ENCODE peak calls at places on chromosomes 16 and 17, in four cellular contexts. I is suprapubic skin, B is thoracic aorta, N is keratinocyte. H is an unnamed sample.

GRCh38 chr17:29154516-29155234 is 25.5 kb downstream of the MYO18A start:
- DNase-seq in I (no peak), B (no peak), N (no peak), H (no peak)

GRCh38 chr17:30333503-30334240 is at the start of gene TMIGD1:
- DNase-seq in I (no peak), B (no peak), N (no peak), H (no peak)

GRCh38 chr17:61593404-61593803 is 2.4 kb upstream of the NACA2 start:
- DNase-seq in I (no peak), B (no peak), N (no peak), H (no peak)

GRCh38 chr17:82647593-82648164 is 565 bp downstream of the WDR45B start:
- DNase-seq in I (peak; percentile 82), B (no peak), N (no peak), H (no peak)

GRCh38 chr17:14261406-14261805 is 24.7 kb upstream of the CDRT15 start:
- DNase-seq in I (no peak), B (no peak), N (no peak), H (no peak)

GRCh38 chr16:56357765-56358322 is 67.5 kb downstream of the AMFR start:
- DNase-seq in I (peak; percentile 56), B (no peak), N (no peak), H (no peak)

GRCh38 chr17:55167024-55167721 is 97.6 kb upstream of the HLF start:
- DNase-seq in I (no peak), B (no peak), N (no peak), H (no peak)

GRCh38 chr16:84054916-84055315 is 12.3 kb upstream of the SLC38A8 start:
- DNase-seq in I (no peak), B (no peak), N (no peak), H (peak; percentile 50)

GRCh38 chr16:89413811-89414585 is 76.4 kb downstream of the ANKRD11 start:
- DNase-seq in I (no peak), B (no peak), N (no peak), H (no peak)

GRCh38 chr16:3212006-3212405 is 23.0 kb downstream of the ZNF200 start:
- DNase-seq in I (no peak), B (no peak), N (no peak), H (no peak)

GRCh38 chr16:59478806-59479205 is 744.7 kb upstream of the GOT2 start:
- DNase-seq in I (no peak), B (no peak), N (no peak), H (no peak)

GRCh38 chr16:88536510-88536909 is 33.7 kb upstream of the ZC3H18 start:
- DNase-seq in I (no peak), B (no peak), N (no peak), H (no peak)

GRCh38 chr17:58092797-58093385 is 9.7 kb downstream of the DYNLL2 start:
- DNase-seq in I (no peak), B (no peak), N (no peak), H (no peak)

GRCh38 chr16:70572926-70573270 is 49.3 kb downstream of the SF3B3 start:
- DNase-seq in I (no peak), B (no peak), N (no peak), H (no peak)
- H3K27ac ChIP-seq in I (peak overlapping the region; percentile 69), B (peak overlapping the region; percentile 77), N (no peak overlapping the region), H (peak overlapping the region; percentile 67)

GRCh38 chr17:8741366-8741765 is 3.3 kb downstream of the CCDC42 start:
- DNase-seq in I (no peak), B (no peak), N (no peak), H (no peak)
- TF ChIP-seq CTCF in I (no peak), B (no peak), N (no peak), H (no peak)

GRCh38 chr17:48715496-48716399 is 6.6 kb downstream of the PRAC1 start:
- DNase-seq in I (no peak), B (no peak), N (no peak), H (no peak)

DNA sequence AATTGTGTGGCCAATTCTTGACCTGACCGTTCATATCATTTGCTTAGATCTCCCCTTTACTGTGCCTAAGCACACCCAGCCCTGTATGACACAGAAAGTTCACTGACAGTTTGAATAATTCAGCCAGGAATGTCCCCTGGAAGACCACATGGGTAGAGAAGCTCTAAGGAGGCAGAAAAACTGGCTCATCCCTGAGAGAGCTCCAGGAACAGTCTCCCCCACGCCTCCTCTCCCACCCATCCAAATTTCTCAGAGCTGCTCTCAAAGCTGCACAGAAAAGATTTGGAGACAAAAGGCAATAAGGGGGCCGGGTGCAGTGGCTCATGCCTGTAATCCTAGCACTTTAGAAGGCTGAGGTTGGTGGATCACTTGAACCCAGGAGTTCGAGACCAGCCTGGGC is 11.2 kb downstream of the PRAC1 start:
- DNase-seq in I (no peak), B (no peak), N (no peak), H (no peak)
- H3K4me3 ChIP-seq in I (no peak overlapping the region), B (no peak overlapping the region), N (no peak overlapping the region), H (no peak overlapping the region)

GRCh38 chr17:80601146-80601545 is 56.5 kb downstream of the RPTOR start:
- DNase-seq in I (no peak), B (no peak), N (no peak), H (no peak)
- H3K27ac ChIP-seq in I (no peak overlapping the region), B (no peak overlapping the region), N (no peak overlapping the region), H (no peak overlapping the region)

DNA sequence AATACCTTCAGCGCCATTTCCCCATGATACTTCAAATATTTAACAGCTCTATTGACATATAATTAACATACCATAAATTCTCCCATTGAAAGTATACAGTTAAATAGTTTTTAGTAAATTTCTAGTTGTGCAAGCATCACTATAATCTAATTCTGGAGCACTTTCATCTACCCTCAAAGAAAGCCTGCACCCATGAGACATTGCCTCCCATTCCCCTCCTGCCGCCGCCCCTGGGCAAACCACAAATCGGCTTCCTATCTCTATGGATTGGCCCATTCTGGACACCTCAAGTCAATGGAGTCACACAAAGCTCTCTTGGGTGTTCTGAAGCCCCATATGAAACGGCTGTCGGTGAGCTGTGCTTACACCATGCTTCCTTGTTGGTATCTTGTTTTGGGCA is 77.3 kb upstream of the CBX4 start:
- DNase-seq in I (no peak), B (no peak), N (no peak), H (no peak)
- TF ChIP-seq CTCF in I (no peak), B (no peak), N (no peak), H (no peak)

DNA sequence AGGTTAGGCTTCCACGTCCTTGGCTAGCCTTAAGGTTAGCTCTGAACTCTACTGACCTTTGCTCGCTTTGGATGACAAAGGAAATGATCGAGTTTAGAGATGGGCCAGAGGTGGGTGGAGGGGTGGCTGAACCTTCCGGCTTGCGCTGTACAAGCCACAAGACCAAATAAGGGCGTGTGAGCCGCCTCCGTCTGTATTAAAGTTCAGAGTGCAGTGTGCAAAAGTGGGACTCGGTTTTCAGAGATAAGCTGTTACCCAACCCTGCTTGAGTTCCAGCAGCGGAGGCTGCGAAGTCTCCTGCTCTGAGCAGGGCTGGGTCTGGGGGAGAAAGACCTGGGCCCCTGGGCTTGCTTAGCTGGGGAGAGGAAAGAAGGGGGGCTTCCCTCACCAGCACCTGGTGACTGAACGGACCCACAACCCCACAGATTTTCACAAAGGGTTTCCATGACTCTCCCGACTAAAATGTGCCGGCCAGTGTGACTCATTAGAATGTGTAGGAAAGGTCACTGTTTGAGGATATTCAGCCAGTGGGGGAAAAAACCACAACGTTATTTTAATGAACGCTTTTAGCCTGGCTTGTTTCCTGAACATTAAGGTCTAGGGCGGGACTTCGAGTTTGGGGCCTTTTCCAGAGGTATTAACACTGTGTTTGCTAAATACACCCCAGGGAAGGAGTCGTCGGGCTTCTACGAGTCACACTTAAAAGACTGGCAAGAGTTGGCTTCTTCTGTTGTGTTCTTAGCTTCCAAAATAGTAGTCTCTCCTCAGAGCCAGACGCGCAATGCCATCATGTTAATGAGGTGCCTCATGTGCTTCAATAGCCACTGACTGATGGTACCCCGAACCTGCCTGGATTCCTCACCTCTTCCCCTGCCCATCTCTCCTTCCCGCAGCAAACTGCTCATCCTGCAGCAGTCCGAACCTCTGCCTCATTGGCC is 67.0 kb downstream of the CENPV start:
- DNase-seq in I (peak; percentile 84), B (peak; percentile 68), N (no peak), H (peak; percentile 95)
- H3K4me3 ChIP-seq in I (peak overlapping the region; percentile 36), B (peak overlapping the region; percentile 64), N (no peak overlapping the region), H (peak overlapping the region; percentile 58)

GRCh38 chr16:80150978-80151705 is 389.7 kb upstream of the DYNLRB2 start:
- DNase-seq in I (no peak), B (no peak), N (no peak), H (no peak)
- H3K27ac ChIP-seq in I (no peak overlapping the region), B (no peak overlapping the region), N (no peak overlapping the region), H (no peak overlapping the region)

GRCh38 chr16:55571-56136 is 2.0 kb downstream of the SNRNP25 start:
- DNase-seq in I (no peak), B (no peak), N (no peak), H (peak; percentile 61)
- TF ChIP-seq CTCF in I (no peak), B (no peak), N (no peak), H (no peak)

GRCh38 chr17:76496464-76496863 is 4.8 kb downstream of the RHBDF2 start:
- DNase-seq in I (no peak), B (no peak), N (no peak), H (no peak)

GRCh38 chr17:76500074-76500744 is 1.0 kb downstream of the RHBDF2 start:
- DNase-seq in I (no peak), B (no peak), N (no peak), H (no peak)

GRCh38 chr17:76497699-76497978 is 3.6 kb downstream of the RHBDF2 start:
- DNase-seq in I (no peak), B (no peak), N (no peak), H (no peak)

GRCh38 chr17:76498886-76499667 is 2.1 kb downstream of the RHBDF2 start:
- DNase-seq in I (no peak), B (no peak), N (no peak), H (no peak)

GRCh38 chr17:76497979-76498885 is 3.0 kb downstream of the RHBDF2 start:
- DNase-seq in I (no peak), B (peak; percentile 38), N (peak; percentile 79), H (peak; percentile 84)
- H3K4me3 ChIP-seq in I (peak overlapping the region; percentile 30), B (peak overlapping the region; percentile 84), N (no peak overlapping the region), H (peak overlapping the region; percentile 57)